ENCODE peak calls at places on chromosomes 11 and 22, in ten cellular contexts. U is brain microvascular endothelial cell, I is fibroblast of lung, L is spleen, F is H9, N is right lobe of liver, K is OCI-LY7, E is SK-N-MC, H is GM23248, V is neural progenitor cell. Q is an unnamed sample.
A peak's percentile ranks its signal among the peaks of the same experiment; 100 is the strongest.

GRCh38 chr11:9109858-9110731 is 18.7 kb upstream of the SCUBE2 start:
- DNase-seq in L (no peak), U (no peak), K (no peak), E (no peak), N (no peak), I (no peak), H (no peak), V (no peak), F (no peak), Q (no peak)

GRCh38 chr11:99406345-99406744 is 385.6 kb downstream of the CNTN5 start:
- DNase-seq in U (no peak), F (peak; percentile 31), E (no peak), L (no peak), K (no peak), N (no peak), V (no peak), H (no peak), I (no peak), Q (no peak)

GRCh38 chr11:22430286-22430685 is 92.1 kb downstream of the SLC17A6 start:
- DNase-seq in H (peak; percentile 23), N (no peak), U (no peak), L (no peak), F (no peak), V (no peak), E (no peak), I (no peak), K (no peak), Q (no peak)

GRCh38 chr22:46867106-46867505 is 104.7 kb downstream of the TBC1D22A start:
- DNase-seq in N (no peak), F (no peak), I (no peak), H (peak; percentile 53), L (no peak), K (no peak), E (no peak), U (no peak), V (no peak), Q (no peak)

GRCh38 chr11:125257185-125257584 is 92.6 kb downstream of the PKNOX2 start:
- DNase-seq in H (peak; percentile 27), E (no peak), V (peak; percentile 54), N (no peak), I (no peak), K (no peak), U (no peak), L (no peak), F (peak; percentile 73), Q (no peak)

GRCh38 chr22:23282089-23282501 is 101.8 kb downstream of the BCR start:
- DNase-seq in H (peak; percentile 82), U (peak; percentile 16), N (no peak), I (peak; percentile 66), V (no peak), K (no peak), F (no peak), E (no peak), L (no peak), Q (no peak)

GRCh38 chr22:35023692-35024363 is 42.1 kb upstream of the ISX start:
- DNase-seq in F (peak; percentile 86), U (peak; percentile 14), N (peak; percentile 74), E (no peak), V (peak; percentile 86), H (peak; percentile 51), L (peak; percentile 87), K (peak; percentile 58), I (peak; percentile 27), Q (peak; percentile 70)

GRCh38 chr11:6604081-6604626 is 580 bp downstream of the ILK start:
- DNase-seq in F (peak; percentile 49), K (peak; percentile 84), H (peak; percentile 82), U (peak; percentile 63), N (no peak), I (peak; percentile 73), V (peak; percentile 67), E (no peak), L (peak; percentile 89), Q (peak; percentile 82)

GRCh38 chr11:61111060-61111435 is 8.8 kb downstream of the CD5 start:
- DNase-seq in H (no peak), I (no peak), E (no peak), N (no peak), V (no peak), K (no peak), L (peak; percentile 58), U (no peak), F (no peak), Q (no peak)
- H3K27ac ChIP-seq in H (no peak overlapping the region), I (no peak overlapping the region), E (no peak overlapping the region), N (no peak overlapping the region), V (no peak overlapping the region), K (no peak overlapping the region), L (no peak overlapping the region), U (no peak overlapping the region), F (no peak overlapping the region), Q (no peak overlapping the region)

GRCh38 chr11:76604081-76604601 is 66.4 kb downstream of the LRRC32 start:
- DNase-seq in K (no peak), I (no peak), N (no peak), U (no peak), E (no peak), F (peak; percentile 20), V (no peak), H (no peak), L (no peak), Q (no peak)

GRCh38 chr11:76603202-76603601 is 67.3 kb downstream of the LRRC32 start:
- DNase-seq in E (no peak), L (no peak), H (no peak), N (no peak), F (no peak), K (no peak), I (no peak), U (no peak), V (no peak), Q (no peak)

GRCh38 chr11:76606102-76606793 is 64.3 kb downstream of the LRRC32 start:
- DNase-seq in V (no peak), K (no peak), H (peak; percentile 80), U (no peak), N (no peak), L (no peak), I (no peak), F (peak; percentile 25), E (no peak), Q (peak; percentile 48)

GRCh38 chr11:76605338-76606074 is 65.0 kb downstream of the LRRC32 start:
- DNase-seq in U (no peak), I (no peak), K (no peak), E (no peak), H (no peak), F (no peak), V (no peak), N (no peak), L (no peak), Q (no peak)

DNA sequence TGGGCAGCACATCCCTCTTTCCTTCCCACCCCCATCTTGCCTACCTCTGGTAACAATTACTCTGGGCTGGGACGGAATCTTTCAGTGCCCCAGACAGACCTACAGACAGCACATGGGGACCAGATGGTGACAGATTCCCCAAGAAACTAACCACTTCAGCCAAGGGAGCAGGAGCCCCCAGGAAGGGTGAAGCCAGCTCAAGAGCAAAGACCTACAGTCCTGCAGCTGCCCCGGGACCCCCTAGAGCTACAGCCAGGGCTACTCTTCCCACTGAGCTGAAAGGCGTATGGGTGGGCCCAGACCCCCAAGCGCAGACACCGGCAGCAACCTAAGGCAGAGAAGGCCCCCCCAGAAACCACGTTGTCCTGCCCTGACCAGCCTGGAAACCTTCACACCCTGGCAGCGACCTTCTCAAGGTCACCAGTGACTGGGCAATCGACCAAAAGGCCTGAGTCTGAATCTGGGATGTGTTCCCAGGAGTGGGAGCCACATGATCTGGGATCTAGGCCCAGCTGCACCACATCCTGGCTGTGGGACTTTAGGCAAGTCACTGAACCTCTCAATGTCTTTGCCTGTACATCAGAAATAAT is 65.8 kb downstream of the LRRC32 start:
- DNase-seq in I (peak; percentile 92), V (no peak), K (no peak), N (peak; percentile 68), U (no peak), E (no peak), L (no peak), F (peak; percentile 18), H (peak; percentile 90), Q (no peak)
- H3K27ac ChIP-seq in I (peak overlapping the region; percentile 12), V (no peak overlapping the region), K (no peak overlapping the region), N (no peak overlapping the region), U (no peak overlapping the region), E (no peak overlapping the region), L (no peak overlapping the region), F (no peak overlapping the region), H (no peak overlapping the region), Q (no peak overlapping the region)

GRCh38 chr11:72739240-72740059 is 12.8 kb downstream of the ARAP1 start:
- DNase-seq in L (peak; percentile 85), E (no peak), U (no peak), H (no peak), V (no peak), K (peak; percentile 47), N (no peak), F (no peak), I (no peak), Q (peak; percentile 70)

GRCh38 chr11:72738199-72739141 is 13.7 kb downstream of the ARAP1 start:
- DNase-seq in U (no peak), L (peak; percentile 95), N (peak; percentile 58), E (no peak), F (no peak), V (no peak), I (peak; percentile 59), H (peak; percentile 83), K (peak; percentile 90), Q (peak; percentile 94)

GRCh38 chr11:72735495-72736027 is 16.6 kb downstream of the ARAP1 start:
- DNase-seq in E (no peak), K (no peak), V (no peak), L (peak; percentile 72), I (peak; percentile 47), U (peak; percentile 48), H (peak; percentile 78), N (no peak), F (peak; percentile 71), Q (no peak)

GRCh38 chr11:72737341-72737740 is 14.9 kb downstream of the ARAP1 start:
- DNase-seq in L (no peak), V (no peak), F (no peak), U (no peak), I (no peak), K (no peak), H (no peak), E (no peak), N (no peak), Q (no peak)

DNA sequence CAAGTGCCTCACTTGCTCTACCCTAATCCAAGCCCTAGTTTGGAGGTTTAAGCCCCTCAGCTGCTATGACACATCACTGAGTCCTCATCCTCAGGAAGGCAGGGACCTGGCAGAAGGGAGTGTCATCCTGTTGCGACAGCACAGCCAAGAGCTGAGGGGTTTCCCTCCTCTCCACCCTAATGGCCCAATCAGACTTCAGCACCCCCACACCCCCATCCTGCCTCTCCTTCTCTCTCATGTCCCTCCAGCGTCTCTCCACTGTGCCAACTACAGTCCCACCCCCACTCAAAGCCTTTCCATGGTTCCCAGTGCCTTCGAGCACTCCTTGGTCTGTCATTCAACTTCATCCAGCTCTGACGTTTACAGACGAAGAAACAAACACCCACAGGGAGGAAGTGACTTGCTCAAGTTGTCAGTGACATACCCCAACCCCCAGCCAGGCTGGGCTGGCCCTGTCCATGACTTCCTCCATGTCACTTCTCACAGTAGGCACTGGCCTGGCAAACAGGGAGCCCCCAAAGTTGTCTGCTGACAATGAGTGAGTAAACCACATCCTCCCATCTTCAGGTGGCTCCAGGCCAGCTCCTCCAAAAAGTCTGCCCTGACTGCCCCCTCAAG is 15.6 kb downstream of the ARAP1 start:
- DNase-seq in V (no peak), U (peak; percentile 29), L (peak; percentile 95), I (peak; percentile 39), E (no peak), N (peak; percentile 70), H (peak; percentile 86), F (no peak), K (peak; percentile 69), Q (peak; percentile 60)
- H3K27ac ChIP-seq in V (no peak overlapping the region), U (peak overlapping the region; percentile 13), L (peak overlapping the region; percentile 69), I (peak overlapping the region; percentile 75), E (peak overlapping the region; percentile 30), N (peak overlapping the region; percentile 75), H (peak overlapping the region; percentile 74), F (no peak overlapping the region), K (peak overlapping the region; percentile 63), Q (peak overlapping the region; percentile 98)

GRCh38 chr11:46491661-46492331 is 100.2 kb upstream of the CHRM4 start:
- DNase-seq in L (no peak), K (no peak), U (no peak), V (no peak), I (peak; percentile 59), F (no peak), E (no peak), N (no peak), H (peak; percentile 29), Q (no peak)

GRCh38 chr11:46490576-46491100 is 99.1 kb upstream of the CHRM4 start:
- DNase-seq in N (no peak), F (no peak), K (no peak), L (no peak), E (no peak), I (no peak), U (peak; percentile 22), H (peak; percentile 56), V (no peak), Q (no peak)

GRCh38 chr11:46492540-46492939 is 101.0 kb upstream of the CHRM4 start:
- DNase-seq in L (no peak), H (peak; percentile 39), F (no peak), V (no peak), U (no peak), N (no peak), I (peak; percentile 42), K (no peak), E (no peak), Q (no peak)

GRCh38 chr11:46493786-46494185 is 100.0 kb downstream of the AMBRA1 start:
- DNase-seq in V (no peak), L (no peak), N (no peak), U (no peak), E (no peak), K (no peak), F (no peak), I (peak; percentile 16), H (no peak), Q (no peak)

DNA sequence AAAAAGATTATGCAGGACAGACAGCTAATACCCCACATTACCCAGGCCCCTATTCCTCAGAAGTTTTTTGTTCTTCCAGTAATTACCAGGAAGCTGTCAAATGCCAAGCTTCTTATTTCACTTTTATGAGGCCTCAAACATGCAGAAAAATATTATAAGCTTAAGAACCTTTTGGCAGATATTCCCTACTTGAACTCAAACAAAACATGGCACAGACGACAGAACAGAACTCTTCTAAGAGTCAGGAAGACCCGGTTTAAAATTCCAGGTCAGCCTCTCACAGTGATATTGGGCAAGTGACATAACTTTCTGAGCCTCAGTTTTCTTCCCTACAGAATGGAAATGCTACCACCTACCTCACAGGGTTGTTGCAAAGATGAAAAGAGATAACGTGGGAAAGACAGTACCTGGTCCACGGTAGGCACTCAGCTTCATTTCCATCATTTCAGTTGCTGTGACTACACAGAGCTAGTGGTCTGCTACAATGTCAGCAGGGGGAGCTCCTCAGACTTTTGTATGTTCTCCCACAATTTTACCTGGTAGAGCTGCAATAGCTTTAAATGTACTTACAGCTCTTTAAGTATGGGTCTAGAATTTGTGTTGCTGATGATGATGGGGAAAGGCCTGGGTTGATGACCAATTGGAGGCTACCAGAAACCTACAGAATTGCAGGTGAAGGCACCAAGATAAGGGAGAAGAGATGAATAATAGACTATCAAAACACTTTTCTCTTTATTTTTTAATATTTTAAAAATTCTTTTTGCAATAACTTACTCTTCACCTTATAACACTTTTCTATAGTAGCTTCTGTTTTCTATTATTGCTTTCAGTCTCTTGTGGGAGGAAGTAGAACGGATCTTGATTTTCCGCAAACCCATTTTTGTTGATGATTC is 98.3 kb upstream of the CHRM4 start:
- DNase-seq in K (peak; percentile 68), L (no peak), F (peak; percentile 49), E (peak; percentile 16), V (peak; percentile 55), H (peak; percentile 64), I (peak; percentile 67), N (no peak), U (peak; percentile 55), Q (peak; percentile 84)
- H3K27ac ChIP-seq in K (no peak overlapping the region), L (no peak overlapping the region), F (no peak overlapping the region), E (no peak overlapping the region), V (no peak overlapping the region), H (no peak overlapping the region), I (no peak overlapping the region), N (no peak overlapping the region), U (no peak overlapping the region), Q (no peak overlapping the region)

Q was measured in Karpas-422.